ENCODE peak calls at places on chromosomes 6 and 20, in four cellular contexts. D is mesothelial cell of epicardium, M is frontal cortex, L is GM12892. N is an unnamed sample.

GRCh38 chr20:55888655-55889054 is 116.7 kb downstream of the CBLN4 start:
- DNase-seq in D (no peak), M (no peak), L (no peak), N (no peak)

GRCh38 chr6:166237611-166238010 is 70.0 kb upstream of the TBXT start:
- DNase-seq in D (no peak), M (no peak), L (no peak), N (no peak)

GRCh38 chr6:154598403-154598802 is 87.9 kb upstream of the CNKSR3 start:
- DNase-seq in D (no peak), M (no peak), L (no peak), N (no peak)

GRCh38 chr6:41939848-41940758 is 1.5 kb downstream of the CCND3 start:
- DNase-seq in D (peak; percentile 46), M (no peak), L (no peak), N (no peak)

GRCh38 chr20:6828794-6829423 is 61.4 kb downstream of the BMP2 start:
- DNase-seq in D (peak; percentile 65), M (peak; percentile 16), L (peak; percentile 5), N (no peak)

GRCh38 chr6:167996424-167997199 is 859 bp upstream of the KIF25 start:
- DNase-seq in D (no peak), M (no peak), L (no peak), N (peak; percentile 78)

GRCh38 chr6:38671885-38672467 is 31.0 kb downstream of the GLO1 start:
- DNase-seq in D (no peak), M (peak; percentile 52), L (peak; percentile 28), N (no peak)

GRCh38 chr20:6576721-6577120 is 190.8 kb upstream of the BMP2 start:
- DNase-seq in D (no peak), M (no peak), L (no peak), N (no peak)

GRCh38 chr6:42735976-42736375 is 9.9 kb downstream of the TBCC start:
- DNase-seq in D (no peak), M (no peak), L (no peak), N (no peak)

GRCh38 chr6:150666071-150666470 is 66.4 kb downstream of the PLEKHG1 start:
- DNase-seq in D (no peak), M (no peak), L (no peak), N (no peak)

GRCh38 chr6:167211870-167212715 is 54.3 kb upstream of the GPR31 start:
- DNase-seq in D (no peak), M (no peak), L (no peak), N (no peak)

GRCh38 chr20:33030569-33030968 is 879 bp upstream of the BPIFB6 start:
- DNase-seq in D (no peak), M (no peak), L (no peak), N (no peak)

GRCh38 chr6:121305957-121306607 is 28.2 kb downstream of the TBC1D32 start:
- DNase-seq in D (no peak), M (no peak), L (no peak), N (no peak)

GRCh38 chr20:40471261-40471629 is 217.8 kb downstream of the MAFB start:
- DNase-seq in D (no peak), M (peak; percentile 28), L (no peak), N (peak; percentile 60)

GRCh38 chr20:48584391-48585249 is 243.2 kb downstream of the PREX1 start:
- DNase-seq in D (no peak), M (no peak), L (no peak), N (no peak)

GRCh38 chr6:138289739-138290138 is 71.4 kb upstream of the PBOV1 start:
- DNase-seq in D (no peak), M (no peak), L (no peak), N (no peak)

GRCh38 chr6:32639440-32640394 is 2.5 kb downstream of the HLA-DQA1 start:
- DNase-seq in D (no peak), M (no peak), L (no peak), N (no peak)

GRCh38 chr20:9220874-9221547 is 152.1 kb downstream of the PLCB4 start:
- DNase-seq in D (no peak), M (no peak), L (no peak), N (no peak)

GRCh38 chr20:51509208-51509607 is 33.3 kb downstream of the NFATC2 start:
- DNase-seq in D (no peak), M (no peak), L (no peak), N (no peak)

GRCh38 chr6:134170844-134171243 is 118.4 kb upstream of the SLC2A12 start:
- DNase-seq in D (peak; percentile 59), M (no peak), L (no peak), N (no peak)

GRCh38 chr6:83031689-83032088 is 34.0 kb downstream of the UBE3D start:
- DNase-seq in D (no peak), M (no peak), L (no peak), N (no peak)

GRCh38 chr6:152110878-152111820 is 303.7 kb downstream of the ESR1 start:
- DNase-seq in D (no peak), M (no peak), L (no peak), N (peak; percentile 72)

GRCh38 chr6:1178590-1178989 is 133.3 kb upstream of the FOXQ1 start:
- DNase-seq in D (no peak), M (no peak), L (no peak), N (no peak)

GRCh38 chr6:113490356-113490755 is 366.8 kb upstream of the MARCKS start:
- DNase-seq in D (no peak), M (no peak), L (no peak), N (no peak)

GRCh38 chr6:88952065-88952704 is 11.2 kb downstream of the RNGTT start:
- DNase-seq in D (no peak), M (no peak), L (no peak), N (no peak)

GRCh38 chr6:170489836-170490235 is 63.3 kb downstream of the PSMB1 start:
- DNase-seq in D (no peak), M (no peak), L (no peak), N (no peak)

GRCh38 chr20:31605902-31606677 is 1.0 kb downstream of the ID1 start:
- DNase-seq in D (no peak), M (no peak), L (no peak), N (no peak)

GRCh38 chr20:53750827-53751393 is 157.3 kb upstream of the ZNF217 start:
- DNase-seq in D (peak; percentile 66), M (no peak), L (no peak), N (no peak)

GRCh38 chr6:132227937-132228336 is 173.3 kb downstream of the MOXD1 start:
- DNase-seq in D (no peak), M (no peak), L (no peak), N (no peak)

GRCh38 chr20:59985864-59986263 is 27.6 kb downstream of the CDH26 start:
- DNase-seq in D (no peak), M (no peak), L (no peak), N (peak; percentile 57)

GRCh38 chr20:39338977-39339376 is 376.8 kb downstream of the DHX35 start:
- DNase-seq in D (no peak), M (no peak), L (no peak), N (no peak)

GRCh38 chr6:149862901-149863595 is 1.1 kb downstream of the LRP11 start:
- DNase-seq in D (peak; percentile 70), M (peak; percentile 53), L (no peak), N (no peak)

GRCh38 chr20:47792021-47792618 is 6.8 kb upstream of the SULF2 start:
- DNase-seq in D (no peak), M (no peak), L (no peak), N (peak; percentile 95)

GRCh38 chr6:15296735-15297134 is 50.9 kb downstream of the JARID2 start:
- DNase-seq in D (no peak), M (no peak), L (peak; percentile 29), N (no peak)

GRCh38 chr6:98605705-98606104 is 228.7 kb upstream of the POU3F2 start:
- DNase-seq in D (no peak), M (no peak), L (no peak), N (no peak)

GRCh38 chr6:10396775-10397174 is 18.1 kb downstream of the TFAP2A start:
- DNase-seq in D (no peak), M (no peak), L (no peak), N (no peak)

GRCh38 chr6:156659317-156660198 is 117.6 kb upstream of the ARID1B start:
- DNase-seq in D (no peak), M (no peak), L (no peak), N (peak; percentile 34)

GRCh38 chr6:123509112-123509511 is 127.6 kb downstream of the TRDN start:
- DNase-seq in D (no peak), M (no peak), L (no peak), N (no peak)